ENCODE peak calls at places on chromosome 12, in eight cellular contexts. C, Z, S, N, B, X, Q and K are unnamed samples.

GRCh38 chr12:69982081-69982480 is 157.1 kb downstream of the MYRFL start:
- DNase-seq in C (no peak), Z (no peak), S (no peak), N (no peak), B (no peak), X (no peak), Q (no peak), K (no peak)

GRCh38 chr12:68632486-68632885 is 21.8 kb downstream of the RAP1B start:
- DNase-seq in C (no peak), Z (no peak), S (no peak), N (no peak), B (no peak), X (no peak), Q (no peak), K (no peak)

GRCh38 chr12:116594325-116595038 is 35.3 kb downstream of the MAP1LC3B2 start:
- DNase-seq in C (peak; percentile 20), Z (no peak), S (no peak), N (no peak), B (no peak), X (no peak), Q (no peak), K (no peak)

GRCh38 chr12:75977952-75978671 is 53.5 kb downstream of the PHLDA1 start:
- DNase-seq in C (peak; percentile 75), Z (peak; percentile 93), S (peak; percentile 74), N (peak; percentile 93), B (peak; percentile 66), X (peak; percentile 33), Q (peak; percentile 92), K (peak; percentile 95)

GRCh38 chr12:47071241-47071852 is 8.1 kb upstream of the PCED1B start:
- DNase-seq in C (no peak), Z (no peak), S (peak; percentile 16), N (peak; percentile 29), B (no peak), X (no peak), Q (no peak), K (no peak)

GRCh38 chr12:53722450-53723041 is 4.7 kb downstream of the CALCOCO1 start:
- DNase-seq in C (no peak), Z (no peak), S (peak; percentile 36), N (peak; percentile 93), B (no peak), X (no peak), Q (no peak), K (no peak)

GRCh38 chr12:1881936-1882335 is 36.5 kb downstream of the CACNA2D4 start:
- DNase-seq in C (no peak), Z (no peak), S (no peak), N (no peak), B (peak; percentile 31), X (no peak), Q (no peak), K (peak; percentile 59)

GRCh38 chr12:17950898-17951297 is 139.1 kb downstream of the RERGL start:
- DNase-seq in C (no peak), Z (no peak), S (no peak), N (no peak), B (no peak), X (no peak), Q (no peak), K (no peak)

GRCh38 chr12:111404362-111405148 is 1.2 kb upstream of the SH2B3 start:
- DNase-seq in C (no peak), Z (peak; percentile 78), S (peak; percentile 68), N (no peak), B (peak; percentile 87), X (peak; percentile 45), Q (no peak), K (no peak)

GRCh38 chr12:3168775-3169221 is 91.6 kb downstream of the TSPAN9 start:
- DNase-seq in C (no peak), Z (no peak), S (no peak), N (no peak), B (peak; percentile 81), X (peak; percentile 85), Q (peak; percentile 76), K (no peak)

GRCh38 chr12:65567820-65568219 is 256.5 kb upstream of the HMGA2 start:
- DNase-seq in C (no peak), Z (no peak), S (no peak), N (no peak), B (no peak), X (no peak), Q (no peak), K (no peak)

GRCh38 chr12:68423175-68423574 is 91.0 kb upstream of the MDM1 start:
- DNase-seq in C (no peak), Z (no peak), S (no peak), N (no peak), B (no peak), X (no peak), Q (no peak), K (no peak)

DNA sequence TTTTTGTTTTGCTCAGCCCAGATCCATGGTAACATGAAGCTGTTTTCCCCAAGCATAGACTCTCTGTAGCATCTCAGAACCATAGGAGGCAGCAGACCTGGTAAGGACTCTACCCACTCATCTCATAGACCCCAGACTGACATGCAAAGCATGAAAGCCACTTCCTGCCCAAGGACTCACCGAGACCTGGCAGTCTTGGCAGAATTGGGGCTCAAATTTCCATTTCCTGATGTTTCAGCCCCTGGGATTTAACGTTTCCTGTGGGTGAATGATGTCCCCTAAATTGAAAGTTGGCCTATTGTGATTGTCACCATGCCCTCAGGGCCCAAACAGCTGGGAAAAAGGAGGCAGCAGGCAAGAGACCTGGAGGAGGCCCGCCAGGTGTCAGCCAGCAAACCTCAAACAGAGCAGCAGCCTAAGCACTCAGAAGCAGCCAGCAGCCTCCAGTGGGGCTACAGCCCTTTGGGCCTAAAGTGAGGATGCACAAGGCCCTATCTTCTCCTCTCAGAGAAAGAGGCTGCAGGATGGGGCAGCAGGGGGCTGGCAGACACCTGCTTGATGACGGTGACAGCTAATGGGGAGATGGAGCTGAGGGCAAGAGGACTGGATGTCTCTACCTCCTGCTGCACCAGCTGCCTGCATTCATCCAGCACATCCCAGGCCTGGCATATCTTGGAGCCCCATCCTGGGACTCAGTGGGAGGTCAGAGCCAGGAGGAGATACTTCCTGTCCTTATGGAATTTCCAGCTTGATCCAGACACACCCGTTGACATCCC is 8.5 kb downstream of the KRT85 start:
- DNase-seq in C (no peak), Z (peak; percentile 50), S (peak; percentile 77), N (peak; percentile 58), B (no peak), X (no peak), Q (no peak), K (no peak)
- TF ChIP-seq CTCF in C (no peak), Z (no peak), S (no peak), N (no peak), B (no peak), X (no peak), Q (no peak), K (no peak)

DNA sequence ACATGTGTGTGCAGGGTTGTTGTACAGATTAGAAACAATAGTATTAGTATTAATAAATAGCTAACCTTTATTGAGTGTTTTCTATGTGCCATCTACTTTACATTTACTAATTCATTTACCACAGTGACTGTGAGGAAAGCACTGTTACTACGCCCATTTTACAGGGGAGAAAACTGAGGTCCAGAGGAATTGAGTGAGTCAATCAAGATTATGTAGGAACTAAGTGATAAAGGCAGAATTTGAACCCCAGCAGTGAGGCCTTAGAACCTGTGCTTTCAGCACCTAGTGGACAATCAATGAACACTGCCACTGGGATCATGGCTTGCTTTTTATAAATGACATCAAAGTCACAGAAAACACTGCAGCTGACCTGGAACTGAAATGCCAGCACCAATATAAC is 28.2 kb downstream of the NT5DC3 start:
- DNase-seq in C (no peak), Z (no peak), S (no peak), N (no peak), B (no peak), X (no peak), Q (no peak), K (no peak)
- TF ChIP-seq CTCF in C (no peak), Z (no peak), S (no peak), N (no peak), B (no peak), X (no peak), Q (no peak), K (no peak)

DNA sequence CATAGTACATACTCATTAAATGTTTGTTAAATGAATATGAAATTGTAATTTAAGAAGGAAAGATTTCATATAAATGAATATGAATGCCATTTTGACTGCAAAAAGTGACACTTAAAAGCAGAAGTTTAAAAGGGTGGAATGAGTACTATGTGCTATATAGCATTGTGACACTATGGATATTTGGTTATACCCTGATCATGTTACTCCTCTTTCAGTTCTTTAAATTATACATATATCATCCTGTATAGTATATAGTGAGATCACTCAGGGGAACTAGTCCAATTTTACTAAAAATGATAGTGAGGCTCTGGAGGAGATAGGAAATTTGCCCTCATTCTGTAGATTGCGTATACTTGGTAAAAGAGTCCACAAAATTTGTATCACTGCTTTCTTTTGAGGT is 155.7 kb upstream of the BTG1 start:
- DNase-seq in C (no peak), Z (no peak), S (no peak), N (no peak), B (no peak), X (no peak), Q (no peak), K (no peak)
- TF ChIP-seq CTCF in C (no peak), Z (no peak), S (no peak), N (no peak), B (no peak), X (no peak), Q (no peak), K (no peak)

DNA sequence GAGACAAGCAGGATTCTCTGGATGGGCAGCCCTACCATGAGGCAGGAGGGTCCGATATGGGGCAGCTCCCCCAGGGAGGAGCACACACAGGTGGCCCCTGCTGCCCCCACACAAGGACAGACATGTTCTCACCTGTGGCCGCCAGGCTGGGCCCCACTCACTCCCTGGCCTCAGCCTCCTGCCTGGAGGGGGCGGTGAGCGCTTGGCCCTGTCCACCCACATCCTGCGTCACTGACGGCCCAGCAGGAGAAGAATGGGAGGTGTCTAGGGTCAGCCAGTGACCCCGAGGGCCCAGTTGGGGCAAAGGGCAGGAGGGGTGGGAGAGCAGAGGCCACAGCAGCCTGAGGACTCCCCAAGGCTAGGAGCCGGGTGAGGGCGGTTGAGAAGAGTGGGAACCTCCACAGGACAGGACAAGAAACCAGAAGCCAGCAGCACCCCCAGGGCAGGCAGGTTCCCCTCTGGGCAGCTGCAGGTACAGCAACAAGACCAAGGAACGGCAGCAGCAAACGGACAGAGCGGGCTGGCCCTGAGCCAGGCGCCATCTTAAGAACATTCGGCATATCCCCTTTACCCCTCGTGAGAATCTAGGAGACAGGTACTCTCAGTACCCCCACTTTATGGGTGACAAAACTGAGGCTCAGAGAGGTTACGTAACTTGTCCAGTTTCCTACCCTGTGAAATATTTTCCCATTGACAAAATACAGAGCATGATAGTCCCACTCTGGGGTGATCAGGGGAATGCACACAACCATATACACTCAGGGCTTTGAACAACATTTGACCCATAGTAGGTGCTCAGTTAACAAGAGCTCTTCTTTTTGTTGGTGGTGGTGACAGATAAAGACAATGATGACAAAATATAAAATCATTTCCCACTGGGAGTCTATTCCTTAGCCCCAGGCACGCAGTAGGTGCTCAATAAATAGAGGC is 74.3 kb downstream of the NCOR2 start:
- DNase-seq in C (no peak), Z (no peak), S (no peak), N (no peak), B (peak; percentile 60), X (no peak), Q (no peak), K (no peak)
- TF ChIP-seq CTCF in C (no peak), Z (no peak), S (no peak), N (no peak), B (no peak), X (no peak), Q (no peak), K (no peak)